ENCODE peak calls at places on chromosomes 4 and X, in five cellular contexts. S is neural progenitor cell, X is colonic mucosa, Y is GM23248, R is neuronal stem cell. A is an unnamed sample.
A peak's percentile ranks its signal among the peaks of the same experiment; 100 is the strongest.

GRCh38 chrX:143648705-143649104 is 12.8 kb upstream of the SLITRK4 start:
- DNase-seq in S (peak; percentile 38), X (no peak), Y (no peak), R (no peak), A (no peak)

GRCh38 chrX:134849390-134849789 is 141.4 kb upstream of the SMIM10 start:
- DNase-seq in S (no peak), X (no peak), Y (peak; percentile 52), R (no peak), A (no peak)

GRCh38 chr4:152937535-152938236 is 1.6 kb downstream of the FHDC1 start:
- DNase-seq in S (peak; percentile 61), X (peak; percentile 57), Y (peak; percentile 68), R (peak; percentile 31), A (no peak)

GRCh38 chr4:17780461-17781071 is 855 bp downstream of the FAM184B start:
- DNase-seq in S (peak; percentile 2), X (no peak), Y (peak; percentile 67), R (no peak), A (no peak)

GRCh38 chr4:77236806-77237205 is 79.8 kb downstream of the CCNG2 start:
- DNase-seq in S (no peak), X (no peak), Y (no peak), R (no peak), A (no peak)

GRCh38 chr4:82560853-82561744 is 689 bp downstream of the TMEM150C start:
- DNase-seq in S (no peak), X (no peak), Y (peak; percentile 36), R (no peak), A (no peak)

GRCh38 chr4:56049428-56050212 is 100.9 kb downstream of the CEP135 start:
- DNase-seq in S (peak; percentile 75), X (peak; percentile 57), Y (peak; percentile 38), R (peak; percentile 43), A (no peak)

GRCh38 chr4:185916683-185917082 is 104.7 kb upstream of the SORBS2 start:
- DNase-seq in S (no peak), X (no peak), Y (no peak), R (no peak), A (no peak)

GRCh38 chr4:105058177-105058812 is 88.4 kb upstream of the TET2 start:
- DNase-seq in S (no peak), X (no peak), Y (no peak), R (no peak), A (no peak)

GRCh38 chr4:47531954-47532321 is 46.9 kb downstream of the ATP10D start:
- DNase-seq in S (no peak), X (no peak), Y (no peak), R (no peak), A (no peak)

GRCh38 chr4:67134616-67135015 is 410.7 kb downstream of the CENPC start:
- DNase-seq in S (no peak), X (no peak), Y (no peak), R (no peak), A (no peak)

GRCh38 chr4:67131224-67131623 is 414.1 kb downstream of the CENPC start:
- DNase-seq in S (no peak), X (no peak), Y (no peak), R (no peak), A (no peak)

GRCh38 chr4:67126115-67126514 is 419.2 kb downstream of the CENPC start:
- DNase-seq in S (no peak), X (no peak), Y (no peak), R (no peak), A (no peak)

GRCh38 chr4:67130411-67130810 is 414.9 kb downstream of the CENPC start:
- DNase-seq in S (no peak), X (no peak), Y (no peak), R (no peak), A (no peak)
- H3K9ac ChIP-seq in S (no peak overlapping the region), X (no peak overlapping the region), Y (no peak overlapping the region), R (no peak overlapping the region), A (no peak overlapping the region)

GRCh38 chrX:129516402-129516801 is 6.9 kb downstream of the SMARCA1 start:
- DNase-seq in S (no peak), X (no peak), Y (no peak), R (no peak), A (no peak)
- H3K36me3 ChIP-seq in S (peaks cover 8% of the 10 kb centered on the region), X (no peaks in the 10 kb centered on the region), Y (peaks cover 8% of the 10 kb centered on the region), R (peaks cover 51% of the 10 kb centered on the region), A (no peaks in the 10 kb centered on the region)

DNA sequence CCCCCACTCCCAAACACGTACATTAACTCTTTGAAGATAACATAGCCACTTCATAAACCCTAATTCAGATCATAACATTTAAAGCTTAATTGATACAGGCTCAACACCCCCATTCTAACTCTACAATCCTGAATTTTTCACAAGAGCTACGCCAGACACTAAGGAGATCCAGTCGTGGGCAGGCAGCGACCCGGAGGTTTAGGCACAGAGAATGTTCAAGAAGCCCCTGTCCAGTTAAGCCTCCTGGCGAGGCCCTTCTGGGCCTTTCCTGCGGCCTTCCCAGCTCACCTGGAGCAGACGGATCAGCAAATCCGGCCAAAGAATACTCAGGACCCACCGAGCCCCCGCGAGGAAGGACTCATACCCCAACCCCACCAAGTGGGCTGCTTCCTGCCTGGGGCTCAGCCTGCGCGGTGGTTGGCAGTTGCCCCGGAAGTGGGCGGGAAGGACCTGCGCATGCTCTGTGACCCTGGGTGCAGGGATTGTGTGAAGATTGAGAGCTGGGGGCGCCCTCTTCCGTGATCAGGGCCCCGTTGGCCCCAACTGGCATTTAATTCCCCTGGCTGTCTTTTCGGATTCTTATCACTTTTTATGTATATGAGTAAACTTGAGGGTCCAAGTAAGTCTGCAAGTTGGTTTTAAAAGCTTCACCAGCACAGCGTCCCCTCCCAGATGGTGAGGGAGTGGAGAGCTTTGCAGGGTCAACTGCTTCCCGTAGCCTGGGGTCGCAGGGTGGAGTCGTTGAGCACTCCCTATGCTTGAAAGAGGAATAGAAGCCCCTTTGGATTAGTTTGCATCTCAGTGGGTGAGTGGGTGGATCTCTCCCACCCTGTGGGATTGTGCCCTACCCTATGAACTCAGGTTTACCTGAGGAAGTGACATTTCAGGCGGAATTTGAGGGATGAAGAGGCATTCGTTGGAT is at the start of gene TRIM61:
- DNase-seq in S (no peak), X (peak; percentile 33), Y (no peak), R (peak; percentile 65), A (no peak)
- H3K9ac ChIP-seq in S (no peak within 1 kb of the TSS), X (no peak within 1 kb of the TSS), Y (no peak within 1 kb of the TSS), R (no peak within 1 kb of the TSS), A (no peak within 1 kb of the TSS)

GRCh38 chr4:168893807-168894206 is 116.2 kb downstream of the CBR4 start:
- DNase-seq in S (no peak), X (no peak), Y (no peak), R (no peak), A (no peak)

GRCh38 chr4:168892456-168892855 is 117.6 kb downstream of the CBR4 start:
- DNase-seq in S (no peak), X (no peak), Y (no peak), R (no peak), A (no peak)

GRCh38 chr4:168888715-168889215 is 121.3 kb downstream of the CBR4 start:
- DNase-seq in S (no peak), X (no peak), Y (no peak), R (no peak), A (no peak)

GRCh38 chr4:168891086-168891485 is 119.0 kb downstream of the CBR4 start:
- DNase-seq in S (no peak), X (no peak), Y (no peak), R (no peak), A (no peak)

DNA sequence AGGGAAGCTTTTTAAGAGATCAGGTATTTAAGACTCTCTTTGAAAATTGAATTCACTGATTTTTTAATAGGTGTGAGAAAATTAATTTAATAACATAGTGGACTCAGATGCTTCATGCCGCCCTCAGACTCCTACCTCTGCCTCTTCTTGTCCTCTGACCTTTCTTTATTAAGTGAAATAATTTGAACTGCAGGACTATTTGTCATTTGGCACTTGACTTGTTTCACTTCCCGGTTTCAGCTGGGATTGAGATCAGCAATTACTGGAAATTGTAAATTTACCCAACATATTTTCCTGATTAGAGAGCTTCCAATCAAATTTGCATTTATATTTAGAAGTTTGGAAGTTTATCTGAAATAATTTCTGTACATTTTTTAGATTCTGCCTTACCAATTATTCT is 116.8 kb downstream of the CBR4 start:
- DNase-seq in S (no peak), X (no peak), Y (no peak), R (no peak), A (no peak)
- H3K36me3 ChIP-seq in S (peaks cover 38% of the 10 kb centered on the region), X (peaks cover under 1% of the 10 kb centered on the region), Y (peaks cover 34% of the 10 kb centered on the region), R (peaks cover 97% of the 10 kb centered on the region), A (peaks cover 41% of the 10 kb centered on the region)

GRCh38 chrX:154733072-154733425 is 17.8 kb downstream of the GAB3 start:
- DNase-seq in S (no peak), X (no peak), Y (no peak), R (no peak), A (no peak)

GRCh38 chrX:154734101-154734781 is 16.6 kb downstream of the GAB3 start:
- DNase-seq in S (no peak), X (no peak), Y (peak; percentile 60), R (no peak), A (no peak)

GRCh38 chrX:154731203-154731602 is 19.7 kb downstream of the GAB3 start:
- DNase-seq in S (no peak), X (no peak), Y (no peak), R (no peak), A (no peak)

GRCh38 chrX:154731881-154732280 is 19.0 kb downstream of the GAB3 start:
- DNase-seq in S (no peak), X (no peak), Y (peak; percentile 10), R (no peak), A (no peak)

GRCh38 chrX:154732421-154733071 is 18.3 kb downstream of the GAB3 start:
- DNase-seq in S (no peak), X (no peak), Y (peak; percentile 64), R (no peak), A (no peak)
- H3K9ac ChIP-seq in S (no peak overlapping the region), X (no peak overlapping the region), Y (no peak overlapping the region), R (no peak overlapping the region), A (no peak overlapping the region)